ENCODE peak calls at places on chromosomes 2 and 18, in nine cellular contexts. R is NCI-H1105 treated with DMSO at 0.1 percent for 48 hours; K is Right ventricle myocardium superior; T is foreskin melanocyte; O is choroid plexus epithelial cell; A is skeletal muscle cell; Q is colonic mucosa; I is activated CD4-positive, alpha-beta T cell treated with anti-CD3 and anti-CD28 coated beads, Interleukin-2, amount 50 U/mL, for 1 hour; S is ovary. X is an unnamed sample.

GRCh38 chr2:86686905-86687304 is 33.2 kb upstream of the RMND5A start:
- DNase-seq in R (no peak), K (no peak), T (peak), O (no peak), A (no peak), Q (no peak), I (no peak), S (no peak), X (no peak)

GRCh38 chr2:96549967-96550786 is 13.6 kb downstream of the ARID5A start:
- DNase-seq in R (no peak), K (no peak), T (no peak), O (peak), A (no peak), Q (peak), I (no peak), S (no peak), X (no peak)

GRCh38 chr2:172674034-172674967 is 61.3 kb upstream of the RAPGEF4 start:
- DNase-seq in R (no peak), K (peak), T (peak), O (peak), A (no peak), Q (peak), I (peak), S (no peak), X (no peak)

GRCh38 chr2:795245-796041 is 118.2 kb upstream of the TMEM18 start:
- DNase-seq in R (no peak), K (no peak), T (no peak), O (no peak), A (peak), Q (no peak), I (no peak), S (no peak), X (no peak)

GRCh38 chr2:238476258-238476657 is 49.5 kb downstream of the ASB1 start:
- DNase-seq in R (no peak), K (no peak), T (no peak), O (no peak), A (no peak), Q (peak), I (no peak), S (no peak), X (no peak)

GRCh38 chr2:567865-568638 is 109.2 kb downstream of the TMEM18 start:
- DNase-seq in R (no peak), K (no peak), T (no peak), O (peak), A (peak), Q (no peak), I (no peak), S (no peak), X (peak)

GRCh38 chr2:33246432-33246831 is 230.0 kb upstream of the RASGRP3 start:
- DNase-seq in R (no peak), K (no peak), T (no peak), O (no peak), A (no peak), Q (no peak), I (no peak), S (no peak), X (no peak)

GRCh38 chr2:117562654-117563053 is 251.8 kb upstream of the DDX18 start:
- DNase-seq in R (peak), K (no peak), T (no peak), O (no peak), A (no peak), Q (no peak), I (no peak), S (no peak), X (no peak)

GRCh38 chr2:21234721-21235120 is 111.0 kb downstream of the TDRD15 start:
- DNase-seq in R (no peak), K (no peak), T (no peak), O (no peak), A (no peak), Q (no peak), I (no peak), S (no peak), X (no peak)

GRCh38 chr2:174442546-174443510 is 44.0 kb downstream of the GPR155 start:
- DNase-seq in R (no peak), K (no peak), T (peak), O (peak), A (peak), Q (no peak), I (no peak), S (no peak), X (no peak)

GRCh38 chr2:241202268-241202585 is 13.8 kb downstream of the ANO7 start:
- DNase-seq in R (no peak), K (no peak), T (no peak), O (no peak), A (no peak), Q (no peak), I (no peak), S (no peak), X (no peak)

GRCh38 chr2:119423041-119423440 is 8.6 kb upstream of the TMEM37 start:
- DNase-seq in R (no peak), K (no peak), T (no peak), O (no peak), A (no peak), Q (no peak), I (no peak), S (no peak), X (no peak)

GRCh38 chr2:64704996-64705395 is 51.3 kb upstream of the SERTAD2 start:
- DNase-seq in R (no peak), K (no peak), T (no peak), O (no peak), A (no peak), Q (no peak), I (no peak), S (no peak), X (no peak)

GRCh38 chr2:112481528-112482228 is at the start of gene TTL:
- DNase-seq in R (peak), K (peak), T (peak), O (peak), A (no peak), Q (peak), I (peak), S (peak), X (no peak)

GRCh38 chr2:86661333-86661732 is 37.7 kb upstream of the RNF103 start:
- DNase-seq in R (no peak), K (no peak), T (no peak), O (peak), A (no peak), Q (no peak), I (no peak), S (no peak), X (no peak)

GRCh38 chr2:190849774-190850173 is 30.8 kb upstream of the GLS start:
- DNase-seq in R (no peak), K (no peak), T (no peak), O (peak), A (no peak), Q (no peak), I (no peak), S (no peak), X (no peak)

GRCh38 chr2:166758956-166759355 is 129.3 kb upstream of the XIRP2 start:
- DNase-seq in R (no peak), K (no peak), T (no peak), O (no peak), A (no peak), Q (no peak), I (no peak), S (no peak), X (peak)

GRCh38 chr2:85037622-85038021 is 66.7 kb downstream of the KCMF1 start:
- DNase-seq in R (no peak), K (no peak), T (no peak), O (no peak), A (no peak), Q (no peak), I (no peak), S (no peak), X (no peak)

GRCh38 chr2:9330639-9331270 is 92.6 kb downstream of the ITGB1BP1 start:
- DNase-seq in R (no peak), K (no peak), T (no peak), O (no peak), A (no peak), Q (no peak), I (no peak), S (no peak), X (no peak)

GRCh38 chr18:63232826-63233225 is 86.7 kb downstream of the BCL2 start:
- DNase-seq in R (no peak), K (no peak), T (no peak), O (no peak), A (no peak), Q (no peak), I (no peak), S (no peak), X (no peak)

GRCh38 chr2:10009811-10010781 is 33.3 kb upstream of the KLF11 start:
- DNase-seq in R (no peak), K (peak), T (no peak), O (no peak), A (no peak), Q (peak), I (no peak), S (peak), X (no peak)

GRCh38 chr2:159010963-159011362 is 42.5 kb downstream of the TANC1 start:
- DNase-seq in R (no peak), K (no peak), T (no peak), O (no peak), A (no peak), Q (no peak), I (no peak), S (no peak), X (no peak)

X was measured in SK-N-MC.